ENCODE peak calls at places on chromosomes 13 and 19, in eight cellular contexts. F is thoracic aorta, U is neural progenitor cell, G is fibroblast of mammary gland, R is adrenal gland, M is choroid plexus epithelial cell, P is kidney epithelial cell, D is body of pancreas. V is an unnamed sample.

GRCh38 chr13:107680115-107680514 is 535.2 kb downstream of the LIG4 start:
- DNase-seq in F (no peak), U (no peak), G (peak), R (no peak), M (peak), P (no peak), D (no peak), V (peak)

GRCh38 chr13:110132178-110132975 is 174.6 kb downstream of the COL4A1 start:
- DNase-seq in F (no peak), U (no peak), G (no peak), R (no peak), M (no peak), P (no peak), D (no peak), V (no peak)

GRCh38 chr13:24505256-24505655 is 7.3 kb downstream of the PARP4 start:
- DNase-seq in F (no peak), U (no peak), G (peak), R (peak), M (peak), P (no peak), D (no peak), V (no peak)

GRCh38 chr19:4764290-4764660 is 27.3 kb upstream of the FEM1A start:
- DNase-seq in F (no peak), U (peak), G (no peak), R (no peak), M (no peak), P (no peak), D (no peak), V (no peak)

GRCh38 chr19:31064486-31064885 is 284.8 kb downstream of the TSHZ3 start:
- DNase-seq in F (no peak), U (no peak), G (no peak), R (no peak), M (no peak), P (peak), D (no peak), V (peak)

GRCh38 chr13:63403726-63404125 is 1988.1 kb upstream of the PCDH20 start:
- DNase-seq in F (no peak), U (no peak), G (no peak), R (no peak), M (no peak), P (no peak), D (no peak), V (no peak)

GRCh38 chr19:17431417-17431816 is 11.6 kb downstream of the MVB12A start:
- DNase-seq in F (no peak), U (no peak), G (no peak), R (no peak), M (no peak), P (no peak), D (no peak), V (no peak)

GRCh38 chr13:44346534-44346933 is 27.1 kb upstream of the SERP2 start:
- DNase-seq in F (no peak), U (no peak), G (no peak), R (no peak), M (no peak), P (no peak), D (no peak), V (no peak)

GRCh38 chr13:28658796-28659610 is at the start of gene POMP:
- DNase-seq in F (peak), U (peak), G (peak), R (peak), M (peak), P (peak), D (peak), V (peak)

GRCh38 chr19:7415163-7415856 is 66.6 kb downstream of the ARHGEF18 start:
- DNase-seq in F (no peak), U (no peak), G (peak), R (no peak), M (peak), P (no peak), D (peak), V (peak)

GRCh38 chr13:33904431-33904830 is 86.5 kb downstream of the RFC3 start:
- DNase-seq in F (no peak), U (no peak), G (no peak), R (no peak), M (no peak), P (no peak), D (no peak), V (no peak)

GRCh38 chr13:110397445-110397844 is 90.4 kb downstream of the COL4A2 start:
- DNase-seq in F (no peak), U (no peak), G (peak), R (peak), M (peak), P (no peak), D (no peak), V (peak)

GRCh38 chr19:19606021-19606420 is 12.5 kb downstream of the PBX4 start:
- DNase-seq in F (no peak), U (no peak), G (no peak), R (no peak), M (no peak), P (no peak), D (no peak), V (no peak)

GRCh38 chr19:13381827-13382632 is 124.2 kb downstream of the CACNA1A start:
- DNase-seq in F (no peak), U (no peak), G (no peak), R (no peak), M (no peak), P (no peak), D (no peak), V (peak)

GRCh38 chr19:4474504-4475136 is 2.5 kb downstream of the HDGFL2 start:
- DNase-seq in F (no peak), U (peak), G (peak), R (no peak), M (peak), P (no peak), D (no peak), V (no peak)

GRCh38 chr19:10004617-10005016 is 5.7 kb downstream of the COL5A3 start:
- DNase-seq in F (no peak), U (no peak), G (no peak), R (no peak), M (no peak), P (no peak), D (no peak), V (no peak)

GRCh38 chr13:39020853-39021462 is 16.9 kb downstream of the PROSER1 start:
- DNase-seq in F (no peak), U (no peak), G (no peak), R (no peak), M (no peak), P (no peak), D (no peak), V (no peak)

GRCh38 chr13:39023761-39024160 is 14.1 kb downstream of the PROSER1 start:
- DNase-seq in F (no peak), U (no peak), G (no peak), R (no peak), M (peak), P (no peak), D (no peak), V (no peak)

GRCh38 chr13:39023316-39023715 is 14.6 kb downstream of the PROSER1 start:
- DNase-seq in F (no peak), U (no peak), G (peak), R (no peak), M (peak), P (no peak), D (no peak), V (no peak)

GRCh38 chr13:39025433-39025839 is 12.5 kb downstream of the PROSER1 start:
- DNase-seq in F (no peak), U (no peak), G (no peak), R (no peak), M (no peak), P (no peak), D (no peak), V (no peak)
- H3K4me3 ChIP-seq in F (no peak), U (no peak), G (no peak), R (no peak), M (no peak), P (no peak), D (no peak), V (no peak)

DNA sequence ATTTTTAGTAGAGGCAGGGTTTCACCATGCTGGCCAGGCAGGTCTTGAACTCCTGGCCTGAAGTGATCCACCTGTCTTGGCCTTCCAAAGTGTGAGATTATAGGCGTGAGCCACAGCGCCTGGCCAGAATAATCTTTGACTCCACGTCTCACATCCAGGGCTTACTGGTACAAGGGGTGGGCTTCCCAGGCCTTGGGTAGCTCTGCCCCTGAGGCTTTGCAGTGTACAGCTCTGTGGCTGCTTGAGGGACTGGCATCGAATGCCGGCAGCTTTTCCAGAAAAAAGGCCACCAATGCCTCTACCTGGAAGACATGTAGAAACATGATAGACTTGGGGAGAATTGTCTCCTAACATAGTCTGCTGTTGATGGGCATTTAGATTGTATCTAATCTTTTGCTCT is 57.8 kb downstream of the NDFIP2 start:
- DNase-seq in F (no peak), U (no peak), G (no peak), R (no peak), M (no peak), P (no peak), D (no peak), V (no peak)
- H3K4me3 ChIP-seq in F (no peak), U (no peak), G (no peak), R (no peak), M (no peak), P (no peak), D (no peak), V (no peak)

GRCh38 chr19:54464044-54464623 is 556 bp upstream of the LENG9 start:
- DNase-seq in F (peak), U (peak), G (peak), R (peak), M (peak), P (peak), D (peak), V (peak)

GRCh38 chr19:54464624-54465266 is 1.2 kb upstream of the LENG9 start:
- DNase-seq in F (peak), U (peak), G (peak), R (peak), M (peak), P (peak), D (peak), V (peak)

GRCh38 chr19:54463531-54464043 is at the start of gene LENG9:
- DNase-seq in F (peak), U (peak), G (peak), R (peak), M (peak), P (peak), D (peak), V (peak)

GRCh38 chr19:54462713-54463530 is 656 bp downstream of the LENG9 start:
- DNase-seq in F (no peak), U (peak), G (peak), R (peak), M (peak), P (no peak), D (peak), V (peak)

DNA sequence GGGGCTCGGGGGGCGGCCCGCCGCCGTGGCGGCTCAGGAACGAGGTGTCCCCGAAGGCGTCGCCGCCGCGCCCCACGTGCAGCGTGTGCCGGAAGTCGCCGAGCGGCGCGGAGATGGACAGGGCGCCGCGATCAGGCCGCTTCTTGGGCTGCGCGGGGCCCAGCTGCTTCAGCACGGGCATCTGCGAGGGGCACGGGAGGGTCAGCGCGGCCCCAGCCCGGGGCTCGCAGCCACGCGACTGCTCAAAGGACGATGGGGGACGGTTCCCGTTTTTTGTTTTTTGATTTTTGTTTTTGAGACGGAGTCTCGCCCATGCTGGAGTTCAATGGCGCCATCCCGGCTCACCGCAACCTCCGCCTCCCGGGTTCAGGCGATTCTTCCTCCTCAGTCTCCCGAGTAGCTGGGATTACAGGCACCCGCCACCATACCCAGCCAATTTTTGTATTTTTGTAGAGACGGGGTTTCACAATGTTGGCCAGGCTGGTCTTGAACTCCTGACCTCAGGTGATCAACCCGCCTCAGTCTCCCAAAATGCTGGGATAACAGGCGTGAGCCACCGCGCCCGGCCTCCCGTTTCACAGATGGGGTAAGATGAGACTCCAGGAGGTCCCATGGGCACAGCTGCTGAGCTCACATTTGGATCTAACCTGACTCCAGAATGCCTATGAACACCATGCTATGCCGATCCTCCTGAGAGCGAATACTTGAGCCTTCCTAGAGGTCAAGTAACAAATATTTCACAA is 2.0 kb upstream of the LENG9 start:
- DNase-seq in F (no peak), U (peak), G (no peak), R (peak), M (no peak), P (no peak), D (no peak), V (no peak)
- H3K4me3 ChIP-seq in F (no peak), U (no peak), G (no peak), R (no peak), M (no peak), P (no peak), D (no peak), V (no peak)

GRCh38 chr13:48492123-48493075 is 40.5 kb downstream of the RCBTB2 start:
- DNase-seq in F (no peak), U (no peak), G (peak), R (peak), M (no peak), P (no peak), D (peak), V (peak)
- H3K4me3 ChIP-seq in F (peak), U (no peak), G (no peak), R (no peak), M (no peak), P (no peak), D (no peak), V (peak)

GRCh38 chr13:84980571-84980970 is 818.6 kb downstream of the SLITRK6 start:
- DNase-seq in F (no peak), U (no peak), G (no peak), R (no peak), M (no peak), P (no peak), D (no peak), V (no peak)
- H3K4me3 ChIP-seq in F (no peak), U (no peak), G (no peak), R (no peak), M (no peak), P (no peak), D (no peak), V (no peak)

DNA sequence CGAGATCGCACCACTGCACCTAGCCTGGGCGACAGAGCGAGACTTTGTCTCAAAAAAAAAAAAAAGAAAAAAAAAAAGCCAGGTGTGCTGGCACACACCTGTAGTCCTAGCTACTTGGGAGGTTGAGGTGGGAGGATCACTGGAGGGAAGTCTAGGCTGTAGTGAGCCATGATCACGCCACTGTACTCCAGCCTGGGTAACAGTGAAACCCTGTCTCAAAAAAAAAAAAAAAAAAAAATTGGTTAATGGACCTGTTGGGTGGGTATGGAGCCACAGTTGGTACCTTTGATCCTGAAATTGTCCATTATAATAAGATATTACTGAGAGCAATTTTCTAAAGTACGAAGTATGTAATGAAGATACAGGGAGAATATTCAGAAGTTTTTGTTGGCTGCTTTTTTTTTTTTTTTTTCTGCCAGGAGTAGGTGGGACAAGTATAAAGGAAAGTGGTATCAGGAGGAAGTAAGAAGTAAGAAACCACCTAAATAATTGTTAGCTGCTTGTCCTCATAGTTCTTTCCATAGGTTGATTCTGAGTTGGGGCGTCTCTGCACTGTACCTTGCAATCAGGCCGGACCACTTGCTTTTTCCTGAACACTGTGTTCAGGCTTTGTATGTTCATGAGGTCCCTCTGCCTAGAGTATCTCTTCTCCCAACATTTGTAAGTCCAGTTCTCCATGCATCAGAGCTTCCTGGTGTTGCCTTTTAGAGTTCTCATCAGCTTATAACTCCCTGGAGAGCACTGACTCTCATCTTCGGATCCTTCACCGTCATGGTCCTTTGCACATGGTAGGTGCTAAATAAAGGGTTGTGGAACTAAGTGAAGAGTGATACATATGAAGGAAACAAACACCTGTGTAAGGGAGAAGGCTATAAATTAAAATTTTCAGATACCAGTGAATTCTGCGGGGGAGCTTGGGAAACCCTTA is 31.7 kb downstream of the ARHGAP35 start:
- DNase-seq in F (no peak), U (no peak), G (no peak), R (no peak), M (no peak), P (no peak), D (no peak), V (no peak)
- H3K4me3 ChIP-seq in F (no peak), U (no peak), G (no peak), R (no peak), M (no peak), P (no peak), D (no peak), V (no peak)

GRCh38 chr19:41545547-41545946 is 30.4 kb upstream of the CEACAM21 start:
- DNase-seq in F (no peak), U (no peak), G (no peak), R (no peak), M (no peak), P (no peak), D (no peak), V (no peak)
- H3K4me3 ChIP-seq in F (no peak), U (no peak), G (no peak), R (no peak), M (no peak), P (no peak), D (no peak), V (no peak)

V was measured in MG63.